ENCODE peak calls at places on chromosomes 3 and 15, in eight cellular contexts. R, O, P, A, Z, H, G and F are unnamed samples.

GRCh38 chr3:79052054-79052681 is 715.6 kb downstream of the ROBO1 start:
- DNase-seq in R (no peak), O (no peak), P (no peak), A (no peak), Z (no peak), H (no peak), G (no peak), F (no peak)

GRCh38 chr3:114569186-114569585 is 275.4 kb downstream of the TIGIT start:
- DNase-seq in R (no peak), O (no peak), P (no peak), A (no peak), Z (no peak), H (no peak), G (no peak), F (no peak)

GRCh38 chr3:42653560-42654330 is at the start of gene ZBTB47:
- DNase-seq in R (no peak), O (peak), P (no peak), A (peak), Z (peak), H (no peak), G (no peak), F (no peak)

GRCh38 chr3:64238971-64239667 is 13.9 kb upstream of the PRICKLE2 start:
- DNase-seq in R (peak), O (peak), P (no peak), A (no peak), Z (peak), H (no peak), G (peak), F (peak)

GRCh38 chr15:83206971-83207621 is 527 bp downstream of the HDGFL3 start:
- DNase-seq in R (no peak), O (peak), P (no peak), A (peak), Z (peak), H (no peak), G (no peak), F (no peak)

GRCh38 chr3:39344746-39345344 is 15.3 kb downstream of the CCR8 start:
- DNase-seq in R (no peak), O (no peak), P (no peak), A (no peak), Z (no peak), H (no peak), G (no peak), F (no peak)

GRCh38 chr3:119658994-119659393 is 1.4 kb downstream of the POPDC2 start:
- DNase-seq in R (no peak), O (no peak), P (no peak), A (no peak), Z (no peak), H (no peak), G (no peak), F (no peak)

GRCh38 chr15:82647045-82647834 is at the start of gene CPEB1:
- DNase-seq in R (no peak), O (peak), P (no peak), A (peak), Z (peak), H (no peak), G (no peak), F (peak)

GRCh38 chr15:88905576-88905975 is 7.6 kb downstream of the MFGE8 start:
- DNase-seq in R (no peak), O (no peak), P (no peak), A (no peak), Z (no peak), H (no peak), G (no peak), F (no peak)

GRCh38 chr15:80660114-80660513 is 35.0 kb upstream of the ABHD17C start:
- DNase-seq in R (no peak), O (peak), P (no peak), A (no peak), Z (no peak), H (no peak), G (no peak), F (peak)

GRCh38 chr3:177263615-177264365 is 66.5 kb upstream of the TBL1XR1 start:
- DNase-seq in R (no peak), O (peak), P (no peak), A (no peak), Z (no peak), H (no peak), G (no peak), F (peak)

GRCh38 chr15:99099661-99100060 is 5.2 kb upstream of the SYNM start:
- DNase-seq in R (no peak), O (no peak), P (no peak), A (no peak), Z (no peak), H (no peak), G (no peak), F (no peak)

GRCh38 chr15:34837246-34838016 is 42.1 kb upstream of the ACTC1 start:
- DNase-seq in R (no peak), O (peak), P (no peak), A (no peak), Z (no peak), H (no peak), G (no peak), F (peak)

GRCh38 chr3:149654188-149654601 is 3.6 kb downstream of the WWTR1 start:
- DNase-seq in R (no peak), O (peak), P (no peak), A (no peak), Z (no peak), H (no peak), G (no peak), F (peak)

GRCh38 chr3:64691051-64691450 is 3.3 kb upstream of the ADAMTS9 start:
- DNase-seq in R (no peak), O (no peak), P (no peak), A (no peak), Z (peak), H (no peak), G (no peak), F (no peak)

GRCh38 chr3:98770261-98771039 is 7.3 kb downstream of the ST3GAL6 start:
- DNase-seq in R (no peak), O (no peak), P (no peak), A (no peak), Z (peak), H (no peak), G (no peak), F (no peak)

GRCh38 chr15:48976444-48977088 is 12.8 kb upstream of the SHC4 start:
- DNase-seq in R (no peak), O (no peak), P (no peak), A (no peak), Z (no peak), H (no peak), G (no peak), F (no peak)

GRCh38 chr15:57681011-57681410 is 25.5 kb upstream of the POLR2M start:
- DNase-seq in R (no peak), O (no peak), P (no peak), A (no peak), Z (no peak), H (no peak), G (no peak), F (no peak)

GRCh38 chr3:127735767-127736693 is 63.3 kb downstream of the ABTB1 start:
- DNase-seq in R (no peak), O (peak), P (no peak), A (peak), Z (no peak), H (peak), G (no peak), F (peak)

GRCh38 chr3:196641278-196642058 is 2.0 kb downstream of the NRROS start:
- DNase-seq in R (no peak), O (no peak), P (no peak), A (no peak), Z (no peak), H (no peak), G (no peak), F (no peak)

GRCh38 chr3:129989391-129989790 is 14.9 kb downstream of the TRH start:
- DNase-seq in R (no peak), O (no peak), P (no peak), A (no peak), Z (no peak), H (no peak), G (no peak), F (no peak)

GRCh38 chr3:129996073-129996472 is 21.6 kb downstream of the TRH start:
- DNase-seq in R (no peak), O (no peak), P (no peak), A (no peak), Z (no peak), H (no peak), G (no peak), F (no peak)

GRCh38 chr3:129988429-129988828 is 13.9 kb downstream of the TRH start:
- DNase-seq in R (no peak), O (no peak), P (no peak), A (no peak), Z (no peak), H (no peak), G (no peak), F (no peak)

GRCh38 chr3:129994883-129995559 is 20.5 kb downstream of the TRH start:
- DNase-seq in R (no peak), O (no peak), P (no peak), A (no peak), Z (no peak), H (no peak), G (no peak), F (no peak)

GRCh38 chr3:129992781-129993180 is 18.3 kb downstream of the TRH start:
- DNase-seq in R (no peak), O (no peak), P (no peak), A (no peak), Z (no peak), H (no peak), G (no peak), F (no peak)
- TF ChIP-seq CTCF in R (peak), O (peak), P (peak), A (no peak), Z (no peak), H (no peak), G (no peak), F (peak)

DNA sequence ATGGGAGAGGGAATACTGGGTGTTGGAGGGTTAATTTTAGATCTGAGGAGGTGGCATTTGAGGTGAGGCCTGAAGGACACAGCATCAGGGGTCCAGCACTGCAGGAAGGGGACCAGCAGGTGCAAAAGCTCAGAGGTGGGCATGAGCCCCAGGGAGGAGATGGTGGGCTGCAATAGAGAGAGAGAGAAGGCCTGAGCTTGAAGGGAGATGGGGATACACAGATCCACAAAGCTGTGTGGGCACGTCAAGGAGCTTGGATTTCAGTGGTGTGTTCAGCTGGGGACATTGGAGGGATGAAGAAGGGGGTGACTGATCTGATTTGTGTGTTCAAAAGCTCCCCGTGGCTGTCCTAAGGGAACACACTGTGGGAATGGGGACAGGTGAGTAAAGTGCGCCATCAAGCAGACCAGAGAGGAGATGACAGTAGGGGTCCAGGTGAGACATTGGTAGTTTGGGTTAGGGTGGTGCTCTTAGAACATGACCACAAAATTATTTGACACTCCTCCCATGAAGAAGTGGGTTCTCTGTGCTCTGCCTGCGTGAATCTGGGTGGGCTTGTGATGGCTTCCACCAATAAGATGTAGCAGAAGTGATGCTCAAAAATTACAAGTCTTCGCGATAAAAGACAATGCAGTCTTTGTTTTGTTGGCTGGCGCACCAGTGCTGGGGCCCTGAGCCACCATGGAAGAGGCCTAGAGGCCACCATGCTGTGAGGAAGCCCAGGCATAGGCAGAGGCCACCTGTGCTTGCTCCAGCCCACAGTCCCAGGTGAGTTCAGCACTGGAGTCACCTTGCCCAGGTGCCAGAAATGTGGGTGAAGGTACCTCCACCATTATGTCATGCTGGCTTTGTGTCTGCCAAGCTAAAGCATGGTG is 1.9 kb upstream of the WNT7A start:
- DNase-seq in R (no peak), O (no peak), P (no peak), A (no peak), Z (no peak), H (no peak), G (no peak), F (no peak)
- TF ChIP-seq CTCF in R (no peak), O (no peak), P (no peak), A (no peak), Z (no peak), H (no peak), G (no peak), F (no peak)

GRCh38 chr3:129439817-129440647 is at the start of the genes IFT122 and MBD4:
- DNase-seq in R (peak), O (peak), P (peak), A (peak), Z (peak), H (peak), G (peak), F (peak)
- TF ChIP-seq CTCF in R (no peak), O (no peak), P (no peak), A (no peak), Z (no peak), H (no peak), G (no peak), F (no peak)

DNA sequence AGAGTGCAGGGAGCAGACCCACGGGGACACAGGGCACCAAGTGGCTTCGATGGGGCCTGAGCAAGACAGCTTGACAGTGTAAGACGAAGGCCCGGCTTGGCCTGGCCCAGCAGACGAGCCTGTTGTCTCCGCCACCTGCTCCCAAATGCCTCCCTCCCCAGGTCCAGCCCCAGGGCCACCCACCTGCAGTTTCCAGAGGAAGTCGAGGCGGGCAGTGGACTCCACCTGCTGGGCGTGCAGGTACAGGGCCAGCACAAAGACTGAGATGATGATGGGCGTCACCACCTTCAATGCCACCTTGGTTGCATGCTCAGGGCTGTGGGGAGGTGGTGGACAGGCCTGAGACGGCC is 94.1 kb downstream of the SEC22A start:
- DNase-seq in R (no peak), O (no peak), P (no peak), A (no peak), Z (no peak), H (no peak), G (no peak), F (no peak)
- TF ChIP-seq CTCF in R (no peak), O (no peak), P (peak), A (no peak), Z (no peak), H (no peak), G (no peak), F (no peak)

DNA sequence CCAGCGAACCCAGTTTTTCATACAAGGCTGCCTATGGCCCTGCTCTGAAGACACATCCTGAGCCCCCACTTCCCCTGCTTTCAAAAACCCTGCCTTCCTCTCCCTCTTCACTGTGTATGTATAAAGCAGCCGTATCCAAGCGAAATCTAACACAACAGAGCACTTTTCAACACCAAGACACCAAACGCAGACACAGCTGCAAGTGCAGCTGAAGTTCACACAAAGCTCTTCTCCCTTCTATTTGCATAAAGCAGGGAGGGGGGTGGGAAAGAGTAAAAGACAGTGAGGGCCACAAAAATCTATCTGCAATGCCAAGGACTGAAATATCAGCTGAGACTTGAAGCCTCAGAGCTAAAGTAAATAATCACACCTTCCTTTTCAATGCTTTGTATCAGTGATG is 35.1 kb upstream of the CSPG5 start:
- DNase-seq in R (no peak), O (no peak), P (no peak), A (no peak), Z (no peak), H (no peak), G (no peak), F (no peak)
- TF ChIP-seq CTCF in R (no peak), O (no peak), P (no peak), A (no peak), Z (no peak), H (no peak), G (no peak), F (no peak)